ENCODE peak calls at places on chromosomes 7 and 10, in eight cellular contexts. P is amygdala; W is KG1; D is EH; Z is fibroblast of lung; L is stimulated activated CD8-positive, alpha-beta memory T cell treated with anti-CD3 and anti-CD28 coated beads, Interleukin-4, amount 100 ng/mL, for 24 hours; V is nucleus accumbens; M is adrenal gland. H is an unnamed sample.

GRCh38 chr7:142883571-142884284 is 1.8 kb downstream of the TRPV6 start:
- DNase-seq in P (no peak), W (no peak), D (no peak), Z (no peak), L (no peak), V (no peak), M (no peak), H (no peak)

GRCh38 chr7:85204061-85204460 is 17.2 kb upstream of the SEMA3D start:
- DNase-seq in P (no peak), W (no peak), D (no peak), Z (no peak), L (no peak), V (no peak), M (no peak), H (no peak)

GRCh38 chr7:44057181-44057848 is 8.1 kb downstream of the PGAM2 start:
- DNase-seq in P (no peak), W (no peak), D (no peak), Z (no peak), L (no peak), V (no peak), M (no peak), H (no peak)

GRCh38 chr7:2862831-2863361 is 18.8 kb upstream of the GNA12 start:
- DNase-seq in P (no peak), W (no peak), D (peak; percentile 54), Z (peak; percentile 45), L (no peak), V (no peak), M (no peak), H (no peak)

GRCh38 chr10:28668363-28669226 is 8.7 kb upstream of the BAMBI start:
- DNase-seq in P (no peak), W (no peak), D (peak; percentile 36), Z (peak; percentile 20), L (peak; percentile 52), V (no peak), M (peak; percentile 42), H (no peak)

GRCh38 chr10:26781797-26782196 is 79.0 kb downstream of the ABI1 start:
- DNase-seq in P (no peak), W (no peak), D (peak; percentile 55), Z (no peak), L (no peak), V (no peak), M (no peak), H (no peak)

GRCh38 chr7:131532570-131533091 is 23.8 kb downstream of the PODXL start:
- DNase-seq in P (no peak), W (no peak), D (no peak), Z (no peak), L (no peak), V (no peak), M (no peak), H (no peak)

GRCh38 chr10:101235766-101236165 is 6.5 kb upstream of the LBX1 start:
- DNase-seq in P (no peak), W (no peak), D (no peak), Z (no peak), L (no peak), V (no peak), M (no peak), H (no peak)

GRCh38 chr10:119973261-119973660 is 80.7 kb downstream of the SEC23IP start:
- DNase-seq in P (no peak), W (no peak), D (peak; percentile 18), Z (no peak), L (no peak), V (no peak), M (no peak), H (no peak)

GRCh38 chr7:112252141-112252540 is 45.6 kb downstream of the ZNF277 start:
- DNase-seq in P (no peak), W (no peak), D (no peak), Z (no peak), L (no peak), V (no peak), M (no peak), H (no peak)

GRCh38 chr7:74051629-74052410 is 23.8 kb downstream of the ELN start:
- DNase-seq in P (no peak), W (no peak), D (peak; percentile 26), Z (peak; percentile 31), L (no peak), V (no peak), M (no peak), H (no peak)

GRCh38 chr7:117764031-117764430 is 109.2 kb downstream of the CTTNBP2 start:
- DNase-seq in P (no peak), W (no peak), D (no peak), Z (no peak), L (no peak), V (no peak), M (no peak), H (no peak)

GRCh38 chr10:51867956-51868355 is 168.6 kb upstream of the CSTF2T start:
- DNase-seq in P (no peak), W (no peak), D (peak; percentile 73), Z (peak; percentile 97), L (no peak), V (no peak), M (peak; percentile 18), H (no peak)

GRCh38 chr10:15227611-15228372 is 59.3 kb upstream of the NMT2 start:
- DNase-seq in P (no peak), W (no peak), D (peak; percentile 80), Z (peak; percentile 44), L (no peak), V (no peak), M (no peak), H (no peak)

GRCh38 chr10:58797356-58797755 is 284.7 kb downstream of the BICC1 start:
- DNase-seq in P (no peak), W (no peak), D (peak; percentile 41), Z (no peak), L (no peak), V (no peak), M (no peak), H (no peak)

GRCh38 chr7:25239888-25240287 is 11.6 kb upstream of the NPVF start:
- DNase-seq in P (no peak), W (no peak), D (no peak), Z (no peak), L (no peak), V (no peak), M (no peak), H (no peak)

GRCh38 chr10:22345301-22346086 is at the start of gene SPAG6:
- DNase-seq in P (no peak), W (no peak), D (no peak), Z (no peak), L (peak; percentile 44), V (no peak), M (peak; percentile 37), H (no peak)

GRCh38 chr7:47588704-47589225 is 6.9 kb upstream of the TNS3 start:
- DNase-seq in P (no peak), W (no peak), D (no peak), Z (no peak), L (no peak), V (no peak), M (no peak), H (no peak)

GRCh38 chr7:107703219-107703618 is 40.7 kb upstream of the CBLL1 start:
- DNase-seq in P (no peak), W (no peak), D (no peak), Z (no peak), L (no peak), V (no peak), M (no peak), H (no peak)

GRCh38 chr7:28815369-28815927 is 142.7 kb downstream of the TRIL start:
- DNase-seq in P (no peak), W (no peak), D (no peak), Z (peak; percentile 62), L (no peak), V (no peak), M (peak; percentile 7), H (no peak)

GRCh38 chr7:49850921-49851613 is 77.6 kb downstream of the VWC2 start:
- DNase-seq in P (no peak), W (no peak), D (no peak), Z (no peak), L (no peak), V (no peak), M (no peak), H (no peak)

GRCh38 chr7:112452102-112452888 is 2.0 kb downstream of the IFRD1 start:
- DNase-seq in P (no peak), W (no peak), D (peak; percentile 64), Z (peak; percentile 55), L (no peak), V (no peak), M (peak; percentile 68), H (no peak)

H was measured in activated naive CD4-positive, alpha-beta T cell.